ENCODE peak calls at places on chromosomes 13 and 19, in eight cellular contexts. Y, C, F, L, Q, R, K and P are unnamed samples. For H3K4me1, the result is how much of the 10 kb centered on the place peaks cover.

GRCh38 chr13:36158606-36159005 is 27.4 kb upstream of the DCLK1 start:
- DNase-seq in C (no peak), R (no peak), L (no peak), Q (no peak), F (no peak), Y (no peak), K (no peak), P (no peak)

GRCh38 chr13:99996177-99996705 is 14.7 kb downstream of the ZIC2 start:
- DNase-seq in Q (no peak), R (no peak), F (no peak), Y (no peak), L (no peak), C (no peak), K (no peak), P (peak)

GRCh38 chr19:38543807-38544568 is 73.8 kb downstream of the MAP4K1 start:
- DNase-seq in R (peak), F (peak), L (peak), Y (peak), K (peak), Q (peak), C (peak), P (peak)

GRCh38 chr19:41700381-41701195 is 7.8 kb upstream of the CEACAM5 start:
- DNase-seq in C (no peak), K (no peak), Q (no peak), L (no peak), F (no peak), Y (no peak), R (peak), P (peak)

GRCh38 chr13:59734393-59734792 is 429.3 kb downstream of the DIAPH3 start:
- DNase-seq in Y (no peak), L (no peak), Q (no peak), R (no peak), F (no peak), K (no peak), C (no peak), P (no peak)

GRCh38 chr13:54614729-54615128 is 1586.1 kb downstream of the OLFM4 start:
- DNase-seq in K (no peak), C (no peak), Y (no peak), Q (no peak), R (no peak), L (no peak), F (no peak), P (no peak)

GRCh38 chr13:71722206-71722605 is 144.8 kb downstream of the DACH1 start:
- DNase-seq in Q (no peak), R (no peak), K (no peak), L (no peak), C (no peak), Y (no peak), F (no peak), P (no peak)

GRCh38 chr13:109369357-109370052 is 416.9 kb downstream of the IRS2 start:
- DNase-seq in K (no peak), C (no peak), L (peak), Q (no peak), R (no peak), F (no peak), Y (no peak), P (no peak)

GRCh38 chr13:106555631-106556328 is 12.2 kb downstream of the ARGLU1 start:
- DNase-seq in Q (no peak), L (no peak), R (no peak), F (no peak), C (no peak), K (no peak), Y (no peak), P (no peak)

GRCh38 chr13:38970380-38971051 is 20.1 kb downstream of the STOML3 start:
- DNase-seq in K (no peak), L (peak), R (no peak), Y (no peak), C (no peak), Q (no peak), F (no peak), P (no peak)

GRCh38 chr19:52896431-52897148 is 845 bp downstream of the ZNF320 start:
- DNase-seq in R (peak), F (no peak), Y (peak), K (peak), Q (peak), L (peak), C (no peak), P (peak)

GRCh38 chr19:13401388-13401787 is 104.9 kb downstream of the CACNA1A start:
- DNase-seq in K (no peak), Y (no peak), Q (no peak), L (no peak), F (no peak), C (no peak), R (no peak), P (peak)

GRCh38 chr19:47315125-47315821 is 5.6 kb downstream of the C5AR1 start:
- DNase-seq in Y (peak), F (peak), L (no peak), C (peak), K (peak), R (peak), Q (peak), P (peak)

GRCh38 chr13:45781553-45782326 is 69.8 kb downstream of the SIAH3 start:
- DNase-seq in R (peak), Q (peak), L (peak), K (no peak), F (no peak), Y (no peak), C (peak), P (no peak)

GRCh38 chr13:101390461-101390860 is 25.8 kb downstream of the NALCN start:
- DNase-seq in R (no peak), F (no peak), L (no peak), K (no peak), Y (no peak), C (no peak), Q (no peak), P (no peak)

GRCh38 chr13:33976965-33977364 is 159.0 kb downstream of the RFC3 start:
- DNase-seq in Q (no peak), K (no peak), C (no peak), R (no peak), Y (no peak), L (no peak), F (no peak), P (no peak)

GRCh38 chr19:29815231-29815630 is 3.4 kb downstream of the CCNE1 start:
- DNase-seq in C (no peak), Q (no peak), L (no peak), K (no peak), F (no peak), Y (no peak), R (peak), P (no peak)

GRCh38 chr13:112060431-112060830 is 6.5 kb upstream of the SOX1 start:
- DNase-seq in Q (no peak), C (no peak), Y (no peak), F (no peak), R (no peak), K (no peak), L (no peak), P (no peak)
- TF ChIP-seq CTCF in Q (no peak), C (no peak), Y (no peak), F (no peak), R (no peak), K (no peak), L (no peak), P (no peak)

DNA sequence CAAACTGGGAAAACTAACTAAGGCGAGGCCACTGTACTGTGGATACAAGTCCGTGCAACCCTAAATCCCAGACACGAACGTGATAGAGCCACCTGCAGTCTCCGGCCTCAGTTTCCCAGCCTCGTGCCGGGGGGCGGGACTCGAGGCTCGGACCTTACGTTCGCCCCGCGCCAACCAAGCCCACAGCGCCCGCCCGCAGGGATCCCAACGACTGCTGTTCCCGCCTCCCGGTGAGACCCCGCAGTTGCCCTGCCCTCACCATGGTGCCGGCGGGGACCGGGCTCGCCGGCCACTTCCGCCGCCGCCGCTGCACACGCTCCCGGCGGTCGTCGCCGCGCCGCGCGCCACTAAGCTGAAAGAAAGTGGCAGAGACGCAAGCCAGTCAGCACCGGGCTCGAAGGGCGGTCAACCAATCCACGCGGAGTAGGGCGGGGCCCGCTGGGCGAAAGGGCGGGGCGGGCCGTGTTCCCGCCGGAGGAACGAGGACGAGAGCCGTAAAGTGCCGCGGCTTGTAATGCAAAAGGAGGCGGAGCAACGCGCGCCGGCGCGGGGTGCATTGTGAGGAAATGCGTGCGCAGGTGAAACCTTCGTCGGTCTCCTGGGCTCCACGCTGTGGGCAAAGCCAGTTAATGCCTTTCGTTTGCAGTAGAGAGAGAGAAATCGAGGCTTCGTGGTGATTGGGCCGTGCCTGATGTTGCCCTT is at the start of gene LSM4:
- DNase-seq in L (peak), C (peak), F (peak), Q (peak), Y (peak), K (peak), R (peak), P (peak)
- H3K4me1 ChIP-seq in L (under half), C (half or more), F (under half), Q (half or more), Y (under half), K (under half), R (half or more), P (under half)

GRCh38 chr19:44525721-44526430 is 3.6 kb downstream of the CEACAM20 start:
- DNase-seq in L (no peak), Y (no peak), R (no peak), C (no peak), Q (no peak), F (no peak), K (no peak), P (no peak)

GRCh38 chr19:44527554-44527953 is 1.9 kb downstream of the CEACAM20 start:
- DNase-seq in Q (no peak), F (no peak), L (no peak), Y (no peak), R (no peak), C (no peak), K (no peak), P (no peak)

GRCh38 chr19:44532819-44533218 is 3.3 kb upstream of the CEACAM20 start:
- DNase-seq in L (no peak), K (no peak), Y (no peak), Q (no peak), R (no peak), C (no peak), F (no peak), P (no peak)

GRCh38 chr19:44529541-44529940 is at the start of gene CEACAM20:
- DNase-seq in Q (no peak), C (no peak), L (no peak), F (no peak), R (no peak), K (no peak), Y (no peak), P (no peak)

GRCh38 chr19:44530777-44531176 is 1.3 kb upstream of the CEACAM20 start:
- DNase-seq in F (no peak), Q (no peak), Y (no peak), C (no peak), R (no peak), K (no peak), L (no peak), P (no peak)
- H3K27ac ChIP-seq in F (no peak), Q (no peak), Y (no peak), C (no peak), R (no peak), K (no peak), L (no peak), P (no peak)

DNA sequence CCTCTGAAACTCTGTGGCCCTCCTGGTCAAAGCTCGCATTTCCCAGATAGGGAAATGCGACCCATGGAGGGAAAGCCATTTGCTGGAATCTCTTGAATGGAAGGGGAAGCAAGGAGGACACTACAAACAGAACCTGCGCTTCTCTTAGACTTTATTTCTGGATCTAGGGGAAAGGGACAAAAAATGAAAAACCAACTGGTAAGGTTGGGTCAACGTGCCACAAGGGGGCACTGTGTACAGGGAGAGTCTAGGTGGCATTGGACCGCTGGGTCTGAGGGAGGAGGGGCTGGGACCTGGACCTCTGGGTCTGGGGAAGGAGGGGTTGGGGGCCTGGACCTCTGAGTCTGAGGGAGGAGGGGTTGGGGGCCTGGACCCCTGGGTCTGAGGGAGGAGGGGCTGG is 5.0 kb downstream of the KLK4 start:
- DNase-seq in C (no peak), Y (no peak), K (peak), F (no peak), R (peak), L (peak), Q (peak), P (peak)
- TF ChIP-seq CTCF in C (no peak), Y (no peak), K (peak), F (no peak), R (no peak), L (peak), Q (peak), P (peak)

GRCh38 chr19:11242864-11243797 is 3.7 kb downstream of the ANGPTL8 start:
- DNase-seq in Q (peak), C (peak), F (peak), K (peak), R (peak), L (peak), Y (peak), P (peak)
- H3K4me1 ChIP-seq in Q (under half), C (under half), F (under half), K (under half), R (under half), L (under half), Y (under half), P (under half)